ENCODE peak calls at places on chromosomes 5 and 9, in seven cellular contexts. Z is aorta; B is activated naive CD8-positive, alpha-beta T cell treated with anti-CD3 and anti-CD28 coated beads, Interleukin-2, amount 50 U/mL, for 24 hours; O is DND-41; G is GM23338; T is A549; M is heart left ventricle. J is an unnamed sample.

GRCh38 chr9:115604831-115605483 is 487.0 kb upstream of the TNC start:
- ATAC-seq in Z (peak; percentile 26), B (no peak), O (no peak), G (no peak), T (peak; percentile 52), M (no peak), J (no peak)

GRCh38 chr5:164818440-164818839 is 1313.0 kb downstream of the MAT2B start:
- ATAC-seq in Z (no peak), B (no peak), O (no peak), G (no peak), T (no peak), M (no peak), J (no peak)

GRCh38 chr5:6465831-6466790 is 17.5 kb downstream of the UBE2QL1 start:
- ATAC-seq in Z (peak; percentile 50), B (no peak), O (no peak), G (no peak), T (no peak), M (no peak), J (peak; percentile 28)

GRCh38 chr5:115379622-115380344 is 83.3 kb upstream of the CCDC112 start:
- ATAC-seq in Z (no peak), B (peak; percentile 54), O (no peak), G (no peak), T (no peak), M (no peak), J (no peak)

GRCh38 chr5:83306572-83307241 is 164.8 kb upstream of the VCAN start:
- ATAC-seq in Z (peak; percentile 93), B (peak; percentile 96), O (peak; percentile 72), G (peak; percentile 30), T (no peak), M (peak; percentile 92), J (peak; percentile 91)

GRCh38 chr5:100647461-100648230 is 112.5 kb downstream of the FAM174A start:
- ATAC-seq in Z (no peak), B (no peak), O (peak; percentile 86), G (no peak), T (peak; percentile 42), M (no peak), J (peak; percentile 28)

GRCh38 chr5:172886974-172887491 is 53.0 kb downstream of the ERGIC1 start:
- ATAC-seq in Z (peak; percentile 56), B (no peak), O (no peak), G (no peak), T (no peak), M (peak; percentile 12), J (peak; percentile 89)

GRCh38 chr5:10590226-10591047 is 26.6 kb downstream of the ANKRD33B start:
- ATAC-seq in Z (peak; percentile 77), B (no peak), O (no peak), G (peak; percentile 92), T (peak; percentile 86), M (peak; percentile 60), J (peak; percentile 34)

GRCh38 chr5:141483842-141484241 is 988 bp upstream of the PCDHGC4 start:
- ATAC-seq in Z (no peak), B (no peak), O (no peak), G (peak; percentile 34), T (no peak), M (no peak), J (no peak)

GRCh38 chr5:40675396-40676133 is 4.2 kb upstream of the PTGER4 start:
- ATAC-seq in Z (no peak), B (peak; percentile 34), O (no peak), G (no peak), T (no peak), M (no peak), J (no peak)

GRCh38 chr9:16626577-16627130 is 243.8 kb downstream of the BNC2 start:
- ATAC-seq in Z (peak; percentile 81), B (no peak), O (no peak), G (peak; percentile 81), T (peak; percentile 96), M (no peak), J (peak; percentile 76)

GRCh38 chr5:40976836-40977235 is 67.5 kb downstream of the C7 start:
- ATAC-seq in Z (no peak), B (no peak), O (no peak), G (no peak), T (no peak), M (no peak), J (no peak)

GRCh38 chr9:22052376-22052945 is 43.4 kb upstream of the CDKN2B start:
- ATAC-seq in Z (no peak), B (peak; percentile 97), O (no peak), G (no peak), T (no peak), M (no peak), J (no peak)